ENCODE peak calls at places on chromosomes 4 and X, in seven cellular contexts. One of them, this sample, is unnamed.

GRCh38 chr4:53997901-53998300 is 66.5 kb downstream of the CHIC2 start:
- DNase-seq in breast epithelium: no peak
- DNase-seq in ovary: no peak
- DNase-seq in mesothelial cell of epicardium: no peak
- DNase-seq in progenitor cell of endocrine pancreas: no peak
- DNase-seq in retinal pigment epithelial cell: no peak
- DNase-seq in fibroblast of pulmonary artery: no peak
- DNase-seq in this sample: no peak

GRCh38 chrX:106201502-106202178 is 33.5 kb downstream of the PWWP3B start:
- DNase-seq in breast epithelium: no peak
- DNase-seq in ovary: no peak
- DNase-seq in mesothelial cell of epicardium: no peak
- DNase-seq in progenitor cell of endocrine pancreas: no peak
- DNase-seq in retinal pigment epithelial cell: no peak
- DNase-seq in fibroblast of pulmonary artery: no peak
- DNase-seq in this sample: no peak

GRCh38 chr4:17027495-17027894 is 129.1 kb upstream of the LDB2 start:
- DNase-seq in breast epithelium: no peak
- DNase-seq in ovary: no peak
- DNase-seq in mesothelial cell of epicardium: no peak
- DNase-seq in progenitor cell of endocrine pancreas: no peak
- DNase-seq in retinal pigment epithelial cell: peak
- DNase-seq in fibroblast of pulmonary artery: peak
- DNase-seq in this sample: no peak

GRCh38 chr4:69689530-69690111 is 36.6 kb upstream of the UGT2A1 start:
- DNase-seq in breast epithelium: no peak
- DNase-seq in ovary: no peak
- DNase-seq in mesothelial cell of epicardium: no peak
- DNase-seq in progenitor cell of endocrine pancreas: no peak
- DNase-seq in retinal pigment epithelial cell: peak
- DNase-seq in fibroblast of pulmonary artery: peak
- DNase-seq in this sample: no peak

GRCh38 chr4:109801099-109801789 is 555 bp downstream of the CFI start:
- DNase-seq in breast epithelium: no peak
- DNase-seq in ovary: no peak
- DNase-seq in mesothelial cell of epicardium: no peak
- DNase-seq in progenitor cell of endocrine pancreas: no peak
- DNase-seq in retinal pigment epithelial cell: no peak
- DNase-seq in fibroblast of pulmonary artery: no peak
- DNase-seq in this sample: no peak

GRCh38 chrX:47690175-47690574 is 31.2 kb upstream of the UXT start:
- DNase-seq in breast epithelium: no peak
- DNase-seq in ovary: no peak
- DNase-seq in mesothelial cell of epicardium: no peak
- DNase-seq in progenitor cell of endocrine pancreas: no peak
- DNase-seq in retinal pigment epithelial cell: no peak
- DNase-seq in fibroblast of pulmonary artery: peak
- DNase-seq in this sample: no peak

GRCh38 chr4:80255374-80256095 is 10.9 kb upstream of the FGF5 start:
- DNase-seq in breast epithelium: no peak
- DNase-seq in ovary: no peak
- DNase-seq in mesothelial cell of epicardium: no peak
- DNase-seq in progenitor cell of endocrine pancreas: no peak
- DNase-seq in retinal pigment epithelial cell: no peak
- DNase-seq in fibroblast of pulmonary artery: no peak
- DNase-seq in this sample: no peak

GRCh38 chr4:40322853-40323252 is 12.3 kb upstream of the CHRNA9 start:
- DNase-seq in breast epithelium: no peak
- DNase-seq in ovary: no peak
- DNase-seq in mesothelial cell of epicardium: no peak
- DNase-seq in progenitor cell of endocrine pancreas: no peak
- DNase-seq in retinal pigment epithelial cell: no peak
- DNase-seq in fibroblast of pulmonary artery: peak
- DNase-seq in this sample: no peak

GRCh38 chr4:138567696-138568095 is 325.5 kb upstream of the SLC7A11 start:
- DNase-seq in breast epithelium: no peak
- DNase-seq in ovary: no peak
- DNase-seq in mesothelial cell of epicardium: no peak
- DNase-seq in progenitor cell of endocrine pancreas: no peak
- DNase-seq in retinal pigment epithelial cell: no peak
- DNase-seq in fibroblast of pulmonary artery: peak
- DNase-seq in this sample: no peak

GRCh38 chr4:168630445-168631187 is 133.8 kb downstream of the PALLD start:
- DNase-seq in breast epithelium: no peak
- DNase-seq in ovary: no peak
- DNase-seq in mesothelial cell of epicardium: no peak
- DNase-seq in progenitor cell of endocrine pancreas: no peak
- DNase-seq in retinal pigment epithelial cell: no peak
- DNase-seq in fibroblast of pulmonary artery: peak
- DNase-seq in this sample: no peak

GRCh38 chrX:136899206-136899605 is 18.7 kb upstream of the RBMX start:
- DNase-seq in breast epithelium: no peak
- DNase-seq in ovary: no peak
- DNase-seq in mesothelial cell of epicardium: no peak
- DNase-seq in progenitor cell of endocrine pancreas: no peak
- DNase-seq in retinal pigment epithelial cell: no peak
- DNase-seq in fibroblast of pulmonary artery: peak
- DNase-seq in this sample: no peak

GRCh38 chr4:170497105-170497504 is 407.3 kb upstream of the AADAT start:
- DNase-seq in breast epithelium: no peak
- DNase-seq in ovary: no peak
- DNase-seq in mesothelial cell of epicardium: no peak
- DNase-seq in progenitor cell of endocrine pancreas: no peak
- DNase-seq in retinal pigment epithelial cell: no peak
- DNase-seq in fibroblast of pulmonary artery: no peak
- DNase-seq in this sample: no peak

GRCh38 chr4:37665347-37666009 is 20.7 kb downstream of the RELL1 start:
- DNase-seq in breast epithelium: no peak
- DNase-seq in ovary: no peak
- DNase-seq in mesothelial cell of epicardium: no peak
- DNase-seq in progenitor cell of endocrine pancreas: no peak
- DNase-seq in retinal pigment epithelial cell: no peak
- DNase-seq in fibroblast of pulmonary artery: no peak
- DNase-seq in this sample: no peak

GRCh38 chr4:7933631-7934510 is 5.8 kb downstream of the AFAP1 start:
- DNase-seq in breast epithelium: no peak
- DNase-seq in ovary: no peak
- DNase-seq in mesothelial cell of epicardium: no peak
- DNase-seq in progenitor cell of endocrine pancreas: no peak
- DNase-seq in retinal pigment epithelial cell: no peak
- DNase-seq in fibroblast of pulmonary artery: no peak
- DNase-seq in this sample: no peak

GRCh38 chr4:71609159-71609558 is 174.7 kb downstream of the GC start:
- DNase-seq in breast epithelium: no peak
- DNase-seq in ovary: no peak
- DNase-seq in mesothelial cell of epicardium: no peak
- DNase-seq in progenitor cell of endocrine pancreas: no peak
- DNase-seq in retinal pigment epithelial cell: no peak
- DNase-seq in fibroblast of pulmonary artery: peak
- DNase-seq in this sample: no peak

DNA sequence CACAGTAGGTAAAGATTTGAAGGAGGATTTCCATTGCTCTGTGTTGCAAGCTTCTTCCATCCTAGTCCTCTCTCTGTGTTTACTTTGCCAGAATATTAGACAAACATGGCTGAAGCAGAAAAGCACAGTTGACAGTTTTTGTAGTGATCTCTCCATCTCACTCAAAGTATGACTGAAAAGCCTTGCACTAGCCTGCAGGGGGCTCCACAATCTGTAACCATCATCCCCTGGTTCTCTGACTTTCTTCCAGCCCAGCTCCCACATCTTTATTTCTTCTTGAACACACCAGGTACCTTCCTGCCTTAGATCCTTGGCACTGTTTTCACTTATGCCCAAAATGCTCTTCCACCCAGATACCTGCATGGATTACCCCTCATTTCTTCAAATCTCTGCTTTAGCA is 34.1 kb upstream of the HHIP start:
- DNase-seq in breast epithelium: no peak
- DNase-seq in ovary: no peak
- DNase-seq in mesothelial cell of epicardium: no peak
- DNase-seq in progenitor cell of endocrine pancreas: no peak
- DNase-seq in retinal pigment epithelial cell: no peak
- DNase-seq in fibroblast of pulmonary artery: peak
- DNase-seq in this sample: no peak
- TF ChIP-seq CTCF in breast epithelium: no peak
- TF ChIP-seq CTCF in ovary: no peak
- TF ChIP-seq CTCF in mesothelial cell of epicardium: no peak
- TF ChIP-seq CTCF in progenitor cell of endocrine pancreas: peak
- TF ChIP-seq CTCF in retinal pigment epithelial cell: peak
- TF ChIP-seq CTCF in fibroblast of pulmonary artery: peak
- TF ChIP-seq CTCF in this sample: no peak

DNA sequence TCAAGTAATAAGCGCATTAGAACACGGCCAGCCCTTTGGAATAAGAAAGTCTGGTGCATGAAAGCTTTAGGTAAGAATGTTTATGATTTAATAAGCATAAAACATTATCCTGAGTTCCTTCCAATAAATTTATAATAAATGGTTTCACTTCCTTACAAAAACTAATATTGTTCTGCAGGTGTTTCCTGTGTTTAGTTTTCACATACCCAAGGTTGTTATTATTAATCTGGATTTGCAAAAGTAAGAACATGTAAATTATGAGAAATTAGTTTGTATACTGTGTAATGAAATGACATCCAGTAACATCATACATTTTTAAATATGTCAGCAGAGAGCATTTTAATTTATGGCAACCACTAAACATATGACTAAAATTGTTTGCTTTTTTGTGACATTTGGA is 72.1 kb downstream of the BANK1 start:
- DNase-seq in breast epithelium: no peak
- DNase-seq in ovary: no peak
- DNase-seq in mesothelial cell of epicardium: no peak
- DNase-seq in progenitor cell of endocrine pancreas: no peak
- DNase-seq in retinal pigment epithelial cell: no peak
- DNase-seq in fibroblast of pulmonary artery: no peak
- DNase-seq in this sample: no peak
- TF ChIP-seq CTCF in breast epithelium: no peak
- TF ChIP-seq CTCF in ovary: no peak
- TF ChIP-seq CTCF in mesothelial cell of epicardium: no peak
- TF ChIP-seq CTCF in progenitor cell of endocrine pancreas: no peak
- TF ChIP-seq CTCF in retinal pigment epithelial cell: no peak
- TF ChIP-seq CTCF in fibroblast of pulmonary artery: no peak
- TF ChIP-seq CTCF in this sample: no peak

GRCh38 chrX:112760697-112761096 is 79.9 kb downstream of the AMOT start:
- DNase-seq in breast epithelium: no peak
- DNase-seq in ovary: no peak
- DNase-seq in mesothelial cell of epicardium: no peak
- DNase-seq in progenitor cell of endocrine pancreas: no peak
- DNase-seq in retinal pigment epithelial cell: no peak
- DNase-seq in fibroblast of pulmonary artery: no peak
- DNase-seq in this sample: no peak
- TF ChIP-seq CTCF in breast epithelium: no peak
- TF ChIP-seq CTCF in ovary: no peak
- TF ChIP-seq CTCF in mesothelial cell of epicardium: no peak
- TF ChIP-seq CTCF in progenitor cell of endocrine pancreas: no peak
- TF ChIP-seq CTCF in retinal pigment epithelial cell: no peak
- TF ChIP-seq CTCF in fibroblast of pulmonary artery: peak
- TF ChIP-seq CTCF in this sample: no peak

GRCh38 chr4:155403886-155404285 is 27.1 kb upstream of the MAP9 start:
- DNase-seq in breast epithelium: no peak
- DNase-seq in ovary: no peak
- DNase-seq in mesothelial cell of epicardium: no peak
- DNase-seq in progenitor cell of endocrine pancreas: no peak
- DNase-seq in retinal pigment epithelial cell: no peak
- DNase-seq in fibroblast of pulmonary artery: peak
- DNase-seq in this sample: no peak
- TF ChIP-seq CTCF in breast epithelium: peak
- TF ChIP-seq CTCF in ovary: no peak
- TF ChIP-seq CTCF in mesothelial cell of epicardium: no peak
- TF ChIP-seq CTCF in progenitor cell of endocrine pancreas: peak
- TF ChIP-seq CTCF in retinal pigment epithelial cell: peak
- TF ChIP-seq CTCF in fibroblast of pulmonary artery: peak
- TF ChIP-seq CTCF in this sample: no peak

This sample was measured in natural killer cell.